ENCODE peak calls at places on chromosomes 16 and 17, in nine cellular contexts. One of them, this sample, is unnamed.

GRCh38 chr17:35892091-35892637 is 12.0 kb upstream of the CCL5 start:
- DNase-seq in stomach: no peak
- DNase-seq in GM13977: peak; percentile 62
- DNase-seq in left lung: no peak
- DNase-seq in mesothelial cell of epicardium: no peak
- DNase-seq in OCI-LY7: no peak
- DNase-seq in mucosa of descending colon: no peak
- DNase-seq in GM12864: no peak
- DNase-seq in endothelial cell of umbilical vein: no peak
- DNase-seq in this sample: peak; percentile 90

GRCh38 chr17:7084058-7084457 is 4.0 kb upstream of the CLEC10A start:
- DNase-seq in mesothelial cell of epicardium: no peak
- DNase-seq in GM13977: no peak
- DNase-seq in OCI-LY7: no peak
- DNase-seq in GM12864: no peak
- DNase-seq in mucosa of descending colon: no peak
- DNase-seq in stomach: no peak
- DNase-seq in endothelial cell of umbilical vein: peak; percentile 79
- DNase-seq in left lung: no peak
- DNase-seq in this sample: no peak

GRCh38 chr17:39486242-39486641 is 25.0 kb downstream of the CDK12 start:
- DNase-seq in mesothelial cell of epicardium: no peak
- DNase-seq in mucosa of descending colon: no peak
- DNase-seq in GM12864: no peak
- DNase-seq in GM13977: no peak
- DNase-seq in endothelial cell of umbilical vein: no peak
- DNase-seq in left lung: peak; percentile 34
- DNase-seq in stomach: peak; percentile 8
- DNase-seq in OCI-LY7: no peak
- DNase-seq in this sample: no peak

GRCh38 chr16:1090620-1091587 is 5.1 kb downstream of the C1QTNF8 start:
- DNase-seq in mesothelial cell of epicardium: no peak
- DNase-seq in stomach: no peak
- DNase-seq in GM12864: no peak
- DNase-seq in left lung: no peak
- DNase-seq in GM13977: no peak
- DNase-seq in endothelial cell of umbilical vein: no peak
- DNase-seq in mucosa of descending colon: no peak
- DNase-seq in OCI-LY7: no peak
- DNase-seq in this sample: no peak

GRCh38 chr17:773467-774319 is 8.4 kb downstream of the GLOD4 start:
- DNase-seq in GM13977: no peak
- DNase-seq in mesothelial cell of epicardium: no peak
- DNase-seq in endothelial cell of umbilical vein: no peak
- DNase-seq in OCI-LY7: no peak
- DNase-seq in left lung: no peak
- DNase-seq in stomach: no peak
- DNase-seq in GM12864: no peak
- DNase-seq in mucosa of descending colon: no peak
- DNase-seq in this sample: peak; percentile 41

GRCh38 chr16:87715658-87716057 is 50.1 kb downstream of the KLHDC4 start:
- DNase-seq in GM12864: no peak
- DNase-seq in mesothelial cell of epicardium: no peak
- DNase-seq in GM13977: no peak
- DNase-seq in stomach: no peak
- DNase-seq in OCI-LY7: no peak
- DNase-seq in mucosa of descending colon: no peak
- DNase-seq in left lung: no peak
- DNase-seq in endothelial cell of umbilical vein: no peak
- DNase-seq in this sample: no peak

GRCh38 chr17:48011405-48012150 is 26.0 kb downstream of the COPZ2 start:
- DNase-seq in mucosa of descending colon: no peak
- DNase-seq in left lung: no peak
- DNase-seq in GM12864: no peak
- DNase-seq in mesothelial cell of epicardium: no peak
- DNase-seq in GM13977: peak; percentile 81
- DNase-seq in endothelial cell of umbilical vein: peak; percentile 43
- DNase-seq in stomach: peak; percentile 32
- DNase-seq in OCI-LY7: peak; percentile 79
- DNase-seq in this sample: peak; percentile 68

GRCh38 chr17:51164911-51165679 is 1.1 kb upstream of the NME2 start:
- DNase-seq in mucosa of descending colon: peak; percentile 47
- DNase-seq in left lung: no peak
- DNase-seq in GM12864: no peak
- DNase-seq in OCI-LY7: no peak
- DNase-seq in GM13977: no peak
- DNase-seq in endothelial cell of umbilical vein: no peak
- DNase-seq in stomach: no peak
- DNase-seq in mesothelial cell of epicardium: no peak
- DNase-seq in this sample: no peak

GRCh38 chr17:52170963-52171572 is 12.6 kb upstream of the CA10 start:
- DNase-seq in OCI-LY7: no peak
- DNase-seq in mucosa of descending colon: no peak
- DNase-seq in mesothelial cell of epicardium: no peak
- DNase-seq in stomach: peak; percentile 67
- DNase-seq in GM13977: no peak
- DNase-seq in endothelial cell of umbilical vein: no peak
- DNase-seq in left lung: no peak
- DNase-seq in GM12864: no peak
- DNase-seq in this sample: peak; percentile 13

GRCh38 chr17:66789961-66790421 is 44.9 kb upstream of the CACNG5 start:
- DNase-seq in mucosa of descending colon: no peak
- DNase-seq in GM12864: no peak
- DNase-seq in left lung: no peak
- DNase-seq in stomach: no peak
- DNase-seq in GM13977: no peak
- DNase-seq in endothelial cell of umbilical vein: no peak
- DNase-seq in OCI-LY7: no peak
- DNase-seq in mesothelial cell of epicardium: no peak
- DNase-seq in this sample: no peak

GRCh38 chr16:76518791-76519190 is 241.6 kb downstream of the CNTNAP4 start:
- DNase-seq in GM13977: no peak
- DNase-seq in mesothelial cell of epicardium: no peak
- DNase-seq in left lung: no peak
- DNase-seq in GM12864: no peak
- DNase-seq in endothelial cell of umbilical vein: no peak
- DNase-seq in stomach: no peak
- DNase-seq in OCI-LY7: no peak
- DNase-seq in mucosa of descending colon: no peak
- DNase-seq in this sample: no peak

GRCh38 chr17:82487898-82488297 is 29.4 kb downstream of the NARF start:
- DNase-seq in endothelial cell of umbilical vein: no peak
- DNase-seq in OCI-LY7: no peak
- DNase-seq in left lung: peak; percentile 76
- DNase-seq in mucosa of descending colon: no peak
- DNase-seq in GM12864: no peak
- DNase-seq in mesothelial cell of epicardium: no peak
- DNase-seq in GM13977: no peak
- DNase-seq in stomach: no peak
- DNase-seq in this sample: no peak

GRCh38 chr16:69754469-69755310 is at the start of gene NOB1:
- DNase-seq in GM13977: peak; percentile 93
- DNase-seq in stomach: peak; percentile 97
- DNase-seq in OCI-LY7: peak; percentile 98
- DNase-seq in endothelial cell of umbilical vein: peak; percentile 98
- DNase-seq in GM12864: peak; percentile 96
- DNase-seq in left lung: peak; percentile 98
- DNase-seq in mesothelial cell of epicardium: peak; percentile 97
- DNase-seq in mucosa of descending colon: peak; percentile 98
- DNase-seq in this sample: peak; percentile 97

GRCh38 chr17:7854851-7855642 is at the start of gene TMEM88:
- DNase-seq in mucosa of descending colon: peak; percentile 64
- DNase-seq in stomach: no peak
- DNase-seq in left lung: peak; percentile 36
- DNase-seq in mesothelial cell of epicardium: no peak
- DNase-seq in GM12864: no peak
- DNase-seq in GM13977: no peak
- DNase-seq in OCI-LY7: no peak
- DNase-seq in endothelial cell of umbilical vein: peak; percentile 39
- DNase-seq in this sample: peak; percentile 7

GRCh38 chr17:14790518-14790917 is 474.6 kb downstream of the PMP22 start:
- DNase-seq in OCI-LY7: peak; percentile 86
- DNase-seq in mucosa of descending colon: no peak
- DNase-seq in left lung: no peak
- DNase-seq in endothelial cell of umbilical vein: no peak
- DNase-seq in GM12864: no peak
- DNase-seq in stomach: no peak
- DNase-seq in GM13977: no peak
- DNase-seq in mesothelial cell of epicardium: no peak
- DNase-seq in this sample: peak; percentile 6

GRCh38 chr16:1135459-1135825 is 17.5 kb upstream of the CACNA1H start:
- DNase-seq in mucosa of descending colon: no peak
- DNase-seq in left lung: no peak
- DNase-seq in GM12864: no peak
- DNase-seq in stomach: no peak
- DNase-seq in OCI-LY7: no peak
- DNase-seq in mesothelial cell of epicardium: no peak
- DNase-seq in GM13977: no peak
- DNase-seq in endothelial cell of umbilical vein: no peak
- DNase-seq in this sample: no peak

GRCh38 chr16:21560462-21560861 is 38.9 kb upstream of the METTL9 start:
- DNase-seq in endothelial cell of umbilical vein: no peak
- DNase-seq in stomach: peak; percentile 14
- DNase-seq in mucosa of descending colon: no peak
- DNase-seq in OCI-LY7: no peak
- DNase-seq in left lung: no peak
- DNase-seq in mesothelial cell of epicardium: no peak
- DNase-seq in GM12864: no peak
- DNase-seq in GM13977: no peak
- DNase-seq in this sample: no peak

GRCh38 chr16:28324235-28324886 is 32.0 kb downstream of the SBK1 start:
- DNase-seq in GM12864: no peak
- DNase-seq in OCI-LY7: no peak
- DNase-seq in GM13977: no peak
- DNase-seq in mucosa of descending colon: no peak
- DNase-seq in stomach: peak; percentile 25
- DNase-seq in endothelial cell of umbilical vein: no peak
- DNase-seq in mesothelial cell of epicardium: no peak
- DNase-seq in left lung: no peak
- DNase-seq in this sample: no peak

GRCh38 chr16:85947511-85948509 is 48.8 kb downstream of the IRF8 start:
- DNase-seq in endothelial cell of umbilical vein: no peak
- DNase-seq in OCI-LY7: peak; percentile 36
- DNase-seq in stomach: peak; percentile 43
- DNase-seq in GM12864: peak; percentile 94
- DNase-seq in GM13977: peak; percentile 84
- DNase-seq in mucosa of descending colon: no peak
- DNase-seq in left lung: no peak
- DNase-seq in mesothelial cell of epicardium: no peak
- DNase-seq in this sample: peak; percentile 78

GRCh38 chr17:41912925-41913324 is 5.8 kb downstream of the ACLY start:
- DNase-seq in stomach: no peak
- DNase-seq in OCI-LY7: no peak
- DNase-seq in GM12864: no peak
- DNase-seq in mesothelial cell of epicardium: no peak
- DNase-seq in left lung: no peak
- DNase-seq in GM13977: no peak
- DNase-seq in mucosa of descending colon: no peak
- DNase-seq in endothelial cell of umbilical vein: no peak
- DNase-seq in this sample: no peak

GRCh38 chr17:41907633-41908539 is 10.9 kb downstream of the ACLY start:
- DNase-seq in GM12864: no peak
- DNase-seq in mucosa of descending colon: no peak
- DNase-seq in stomach: no peak
- DNase-seq in OCI-LY7: no peak
- DNase-seq in endothelial cell of umbilical vein: no peak
- DNase-seq in left lung: no peak
- DNase-seq in mesothelial cell of epicardium: no peak
- DNase-seq in GM13977: no peak
- DNase-seq in this sample: no peak

GRCh38 chr17:41913798-41914197 is 5.0 kb downstream of the ACLY start:
- DNase-seq in stomach: no peak
- DNase-seq in mucosa of descending colon: no peak
- DNase-seq in GM12864: no peak
- DNase-seq in endothelial cell of umbilical vein: no peak
- DNase-seq in left lung: no peak
- DNase-seq in GM13977: no peak
- DNase-seq in OCI-LY7: no peak
- DNase-seq in mesothelial cell of epicardium: no peak
- DNase-seq in this sample: no peak

GRCh38 chr17:41909088-41909487 is 9.7 kb downstream of the ACLY start:
- DNase-seq in GM13977: no peak
- DNase-seq in left lung: no peak
- DNase-seq in endothelial cell of umbilical vein: no peak
- DNase-seq in mesothelial cell of epicardium: no peak
- DNase-seq in stomach: no peak
- DNase-seq in mucosa of descending colon: no peak
- DNase-seq in OCI-LY7: no peak
- DNase-seq in GM12864: no peak
- DNase-seq in this sample: no peak

GRCh38 chr17:41910701-41911391 is 7.9 kb downstream of the ACLY start:
- DNase-seq in mucosa of descending colon: no peak
- DNase-seq in GM12864: no peak
- DNase-seq in mesothelial cell of epicardium: no peak
- DNase-seq in left lung: no peak
- DNase-seq in OCI-LY7: no peak
- DNase-seq in GM13977: no peak
- DNase-seq in stomach: no peak
- DNase-seq in endothelial cell of umbilical vein: no peak
- DNase-seq in this sample: no peak
- TF ChIP-seq CTCF in mucosa of descending colon: no peak
- TF ChIP-seq CTCF in GM12864: no peak
- TF ChIP-seq CTCF in mesothelial cell of epicardium: no peak
- TF ChIP-seq CTCF in left lung: no peak
- TF ChIP-seq CTCF in OCI-LY7: no peak
- TF ChIP-seq CTCF in GM13977: no peak
- TF ChIP-seq CTCF in stomach: no peak
- TF ChIP-seq CTCF in endothelial cell of umbilical vein: no peak
- TF ChIP-seq CTCF in this sample: no peak

GRCh38 chr17:34658796-34659195 is 79.4 kb downstream of the TMEM132E start:
- DNase-seq in mesothelial cell of epicardium: no peak
- DNase-seq in GM12864: no peak
- DNase-seq in left lung: no peak
- DNase-seq in stomach: no peak
- DNase-seq in mucosa of descending colon: no peak
- DNase-seq in endothelial cell of umbilical vein: no peak
- DNase-seq in GM13977: no peak
- DNase-seq in OCI-LY7: no peak
- DNase-seq in this sample: no peak
- TF ChIP-seq CTCF in mesothelial cell of epicardium: no peak
- TF ChIP-seq CTCF in GM12864: no peak
- TF ChIP-seq CTCF in left lung: no peak
- TF ChIP-seq CTCF in stomach: no peak
- TF ChIP-seq CTCF in mucosa of descending colon: no peak
- TF ChIP-seq CTCF in endothelial cell of umbilical vein: no peak
- TF ChIP-seq CTCF in GM13977: no peak
- TF ChIP-seq CTCF in OCI-LY7: no peak
- TF ChIP-seq CTCF in this sample: no peak

GRCh38 chr17:78349831-78350631 is 9.8 kb downstream of the SOCS3 start:
- DNase-seq in stomach: no peak
- DNase-seq in mesothelial cell of epicardium: no peak
- DNase-seq in left lung: no peak
- DNase-seq in endothelial cell of umbilical vein: no peak
- DNase-seq in GM13977: no peak
- DNase-seq in GM12864: no peak
- DNase-seq in mucosa of descending colon: no peak
- DNase-seq in OCI-LY7: no peak
- DNase-seq in this sample: no peak
- TF ChIP-seq CTCF in stomach: no peak
- TF ChIP-seq CTCF in mesothelial cell of epicardium: no peak
- TF ChIP-seq CTCF in left lung: no peak
- TF ChIP-seq CTCF in endothelial cell of umbilical vein: no peak
- TF ChIP-seq CTCF in GM13977: no peak
- TF ChIP-seq CTCF in GM12864: peak; percentile 15
- TF ChIP-seq CTCF in mucosa of descending colon: no peak
- TF ChIP-seq CTCF in OCI-LY7: peak; percentile 64
- TF ChIP-seq CTCF in this sample: no peak

GRCh38 chr16:10629592-10629963 is 49.2 kb upstream of the EMP2 start:
- DNase-seq in left lung: no peak
- DNase-seq in OCI-LY7: no peak
- DNase-seq in GM12864: no peak
- DNase-seq in mucosa of descending colon: no peak
- DNase-seq in GM13977: no peak
- DNase-seq in mesothelial cell of epicardium: no peak
- DNase-seq in endothelial cell of umbilical vein: no peak
- DNase-seq in stomach: no peak
- DNase-seq in this sample: no peak
- TF ChIP-seq CTCF in left lung: no peak
- TF ChIP-seq CTCF in OCI-LY7: no peak
- TF ChIP-seq CTCF in GM12864: no peak
- TF ChIP-seq CTCF in mucosa of descending colon: no peak
- TF ChIP-seq CTCF in GM13977: no peak
- TF ChIP-seq CTCF in mesothelial cell of epicardium: no peak
- TF ChIP-seq CTCF in endothelial cell of umbilical vein: no peak
- TF ChIP-seq CTCF in stomach: no peak
- TF ChIP-seq CTCF in this sample: no peak

This sample was measured in activated CD8-positive, alpha-beta T cell treated with anti-CD3 and anti-CD28 coated beads for 36 hours.